ENCODE peak calls at places on chromosomes 2 and 18, in six cellular contexts. V is fibroblast of the aortic adventitia; T is right cardiac atrium; A is CD4-positive, alpha-beta memory T cell; R is H9; C is AG04449. I is an unnamed sample.

GRCh38 chr2:126656311-126657145 is 570 bp downstream of the GYPC start:
- DNase-seq in V (peak; percentile 54), T (peak; percentile 53), A (peak; percentile 45), R (peak; percentile 52), C (no peak), I (peak; percentile 58)

GRCh38 chr2:240732911-240733622 is 41.4 kb downstream of the AQP12A start:
- DNase-seq in V (no peak), T (no peak), A (no peak), R (no peak), C (no peak), I (no peak)

GRCh38 chr2:167869200-167869599 is 378.2 kb downstream of the STK39 start:
- DNase-seq in V (no peak), T (no peak), A (no peak), R (no peak), C (no peak), I (no peak)

GRCh38 chr2:43198263-43198662 is 28.1 kb downstream of the ZFP36L2 start:
- DNase-seq in V (no peak), T (no peak), A (no peak), R (no peak), C (no peak), I (no peak)

GRCh38 chr18:44651453-44651852 is 29.2 kb upstream of the SETBP1 start:
- DNase-seq in V (peak; percentile 99), T (peak; percentile 27), A (no peak), R (no peak), C (peak; percentile 49), I (peak; percentile 62)

GRCh38 chr2:137847443-137847842 is 116.8 kb upstream of the HNMT start:
- DNase-seq in V (no peak), T (no peak), A (no peak), R (no peak), C (no peak), I (no peak)

GRCh38 chr2:216674376-216674775 is 21.0 kb downstream of the IGFBP5 start:
- DNase-seq in V (no peak), T (no peak), A (no peak), R (no peak), C (no peak), I (no peak)

GRCh38 chr2:39050109-39050508 is 70.7 kb downstream of the SOS1 start:
- DNase-seq in V (no peak), T (no peak), A (no peak), R (no peak), C (no peak), I (no peak)

GRCh38 chr2:189614585-189614984 is 34.0 kb upstream of the SLC40A1 start:
- DNase-seq in V (no peak), T (no peak), A (no peak), R (no peak), C (no peak), I (no peak)

GRCh38 chr2:101230541-101230993 is 22.1 kb upstream of the CNOT11 start:
- DNase-seq in V (peak; percentile 36), T (no peak), A (no peak), R (no peak), C (peak; percentile 31), I (no peak)

GRCh38 chr2:229174794-229175529 is 96.1 kb downstream of the PID1 start:
- DNase-seq in V (peak; percentile 43), T (peak; percentile 22), A (no peak), R (no peak), C (no peak), I (peak; percentile 49)

GRCh38 chr2:44769349-44770005 is 172.0 kb upstream of the SIX3 start:
- DNase-seq in V (no peak), T (no peak), A (no peak), R (no peak), C (no peak), I (no peak)

GRCh38 chr18:41347057-41347456 is 608.0 kb upstream of the PIK3C3 start:
- DNase-seq in V (no peak), T (no peak), A (no peak), R (no peak), C (peak; percentile 44), I (no peak)

GRCh38 chr2:46136481-46136880 is 160.7 kb upstream of the EPAS1 start:
- DNase-seq in V (no peak), T (no peak), A (no peak), R (no peak), C (no peak), I (no peak)

GRCh38 chr2:37388074-37388473 is 43.6 kb downstream of the QPCT start:
- DNase-seq in V (peak; percentile 85), T (no peak), A (no peak), R (no peak), C (no peak), I (no peak)

GRCh38 chr2:28282248-28282647 is 110.4 kb upstream of the FOSL2 start:
- DNase-seq in V (no peak), T (no peak), A (no peak), R (no peak), C (no peak), I (no peak)

GRCh38 chr2:195106681-195107380 is 550.2 kb upstream of the SLC39A10 start:
- DNase-seq in V (no peak), T (no peak), A (no peak), R (no peak), C (no peak), I (no peak)

GRCh38 chr2:217942731-217943335 is 60.0 kb downstream of the TNS1 start:
- DNase-seq in V (no peak), T (no peak), A (no peak), R (no peak), C (no peak), I (peak; percentile 76)

GRCh38 chr2:143489135-143489534 is 359.9 kb downstream of the ARHGAP15 start:
- DNase-seq in V (peak; percentile 93), T (no peak), A (no peak), R (no peak), C (peak; percentile 74), I (no peak)

GRCh38 chr2:211611621-211612020 is 927.0 kb downstream of the ERBB4 start:
- DNase-seq in V (no peak), T (no peak), A (no peak), R (no peak), C (no peak), I (no peak)

GRCh38 chr2:145012214-145012670 is 492.3 kb upstream of the ZEB2 start:
- DNase-seq in V (peak; percentile 46), T (peak; percentile 13), A (no peak), R (no peak), C (no peak), I (no peak)

GRCh38 chr2:161243873-161244272 is 64.4 kb upstream of the PSMD14 start:
- DNase-seq in V (no peak), T (no peak), A (no peak), R (no peak), C (no peak), I (no peak)

GRCh38 chr2:6008186-6008585 is 316.0 kb downstream of the SOX11 start:
- DNase-seq in V (no peak), T (no peak), A (no peak), R (no peak), C (no peak), I (no peak)

GRCh38 chr2:200050921-200051620 is 95.7 kb downstream of the MAIP1 start:
- DNase-seq in V (no peak), T (no peak), A (no peak), R (no peak), C (no peak), I (no peak)

GRCh38 chr2:428591-428990 is 140.7 kb upstream of the ALKAL2 start:
- DNase-seq in V (no peak), T (no peak), A (no peak), R (no peak), C (no peak), I (no peak)

GRCh38 chr18:68557183-68557582 is 157.7 kb downstream of the TMX3 start:
- DNase-seq in V (no peak), T (no peak), A (no peak), R (no peak), C (no peak), I (no peak)

GRCh38 chr2:74983606-74984005 is 25.2 kb downstream of the POLE4 start:
- DNase-seq in V (no peak), T (no peak), A (no peak), R (no peak), C (no peak), I (no peak)

GRCh38 chr2:135258193-135258592 is 206.1 kb downstream of the RAB3GAP1 start:
- DNase-seq in V (no peak), T (no peak), A (no peak), R (no peak), C (no peak), I (no peak)

GRCh38 chr2:31227711-31228125 is 6.2 kb upstream of the EHD3 start:
- DNase-seq in V (no peak), T (no peak), A (no peak), R (peak; percentile 12), C (no peak), I (no peak)

GRCh38 chr2:36952748-36953197 is 13.6 kb downstream of the STRN start:
- DNase-seq in V (no peak), T (no peak), A (no peak), R (no peak), C (no peak), I (no peak)

GRCh38 chr18:11119962-11120361 is 29.4 kb downstream of the PIEZO2 start:
- DNase-seq in V (peak; percentile 26), T (no peak), A (no peak), R (no peak), C (no peak), I (peak; percentile 33)

GRCh38 chr2:163794635-163795034 is 58.8 kb upstream of the FIGN start:
- DNase-seq in V (peak; percentile 55), T (no peak), A (no peak), R (no peak), C (no peak), I (no peak)

GRCh38 chr2:239887604-239888003 is 137.5 kb downstream of the NDUFA10 start:
- DNase-seq in V (no peak), T (no peak), A (no peak), R (no peak), C (no peak), I (no peak)

GRCh38 chr18:50558157-50558556 is 1.7 kb upstream of the MAPK4 start:
- DNase-seq in V (no peak), T (no peak), A (no peak), R (no peak), C (no peak), I (no peak)

GRCh38 chr18:46278481-46279465 is 174.6 kb downstream of the HAUS1 start:
- DNase-seq in V (peak; percentile 55), T (no peak), A (no peak), R (no peak), C (no peak), I (peak; percentile 84)

GRCh38 chr2:15661295-15661569 is 69.6 kb downstream of the DDX1 start:
- DNase-seq in V (no peak), T (no peak), A (no peak), R (no peak), C (no peak), I (no peak)

GRCh38 chr18:23689616-23690504 is 607 bp downstream of the LAMA3 start:
- DNase-seq in V (no peak), T (no peak), A (peak; percentile 0), R (peak; percentile 52), C (no peak), I (no peak)

GRCh38 chr2:181904022-181904632 is 12.6 kb downstream of the ITPRID2 start:
- DNase-seq in V (peak; percentile 68), T (no peak), A (peak; percentile 21), R (no peak), C (no peak), I (peak; percentile 57)

I was measured in myocyte.